ENCODE peak calls at places on chromosomes 11 and 22, in five cellular contexts. F, A, K, W and D are unnamed samples.

GRCh38 chr11:58494096-58494495 is 13.8 kb downstream of the OR5B21 start:
- DNase-seq in F (peak; percentile 53), A (no peak), K (peak; percentile 54), W (no peak), D (peak; percentile 33)

GRCh38 chr22:37681556-37682049 is 4.5 kb upstream of the NOL12 start:
- DNase-seq in F (peak; percentile 88), A (peak; percentile 70), K (peak; percentile 81), W (no peak), D (peak; percentile 77)

GRCh38 chr11:109035261-109035660 is 370.4 kb downstream of the DDX10 start:
- DNase-seq in F (no peak), A (no peak), K (no peak), W (no peak), D (no peak)

GRCh38 chr11:113729456-113729855 is 23.3 kb upstream of the TMPRSS5 start:
- DNase-seq in F (peak; percentile 52), A (no peak), K (no peak), W (no peak), D (peak; percentile 11)

GRCh38 chr11:19201737-19202605 is at the start of gene CSRP3:
- DNase-seq in F (peak; percentile 21), A (no peak), K (no peak), W (no peak), D (peak; percentile 31)

GRCh38 chr11:34519595-34520235 is 6.1 kb upstream of the ELF5 start:
- DNase-seq in F (no peak), A (no peak), K (no peak), W (no peak), D (no peak)

GRCh38 chr11:798093-798713 is at the start of gene SLC25A22:
- DNase-seq in F (peak; percentile 94), A (peak; percentile 57), K (peak; percentile 78), W (peak; percentile 65), D (peak; percentile 71)

GRCh38 chr22:17774206-17774927 is at the start of gene BID:
- DNase-seq in F (peak; percentile 71), A (no peak), K (peak; percentile 32), W (peak; percentile 21), D (peak; percentile 17)

GRCh38 chr11:86138958-86139357 is 70.1 kb upstream of the PICALM start:
- DNase-seq in F (no peak), A (no peak), K (peak; percentile 65), W (no peak), D (no peak)

GRCh38 chr11:95413761-95414160 is 182.8 kb upstream of the SESN3 start:
- DNase-seq in F (no peak), A (no peak), K (no peak), W (no peak), D (no peak)

GRCh38 chr22:43186272-43187170 is at the start of gene TTLL12:
- DNase-seq in F (peak; percentile 83), A (peak; percentile 7), K (peak; percentile 51), W (peak; percentile 61), D (peak; percentile 21)

GRCh38 chr11:133265536-133265935 is 266.8 kb downstream of the OPCML start:
- DNase-seq in F (no peak), A (no peak), K (no peak), W (no peak), D (no peak)

GRCh38 chr11:67276821-67277230 is 10.6 kb downstream of the GRK2 start:
- DNase-seq in F (peak; percentile 84), A (no peak), K (peak; percentile 40), W (peak; percentile 8), D (peak; percentile 45)

GRCh38 chr22:36286096-36286957 is 33.4 kb downstream of the APOL1 start:
- DNase-seq in F (peak; percentile 88), A (peak; percentile 53), K (peak; percentile 75), W (peak; percentile 30), D (peak; percentile 72)

GRCh38 chr22:24803064-24803542 is 2.9 kb upstream of the SGSM1 start:
- DNase-seq in F (peak; percentile 49), A (peak; percentile 20), K (peak; percentile 26), W (no peak), D (peak; percentile 12)

GRCh38 chr11:66683877-66684276 is 6.2 kb upstream of the RBM4B start:
- DNase-seq in F (no peak), A (no peak), K (no peak), W (no peak), D (no peak)

GRCh38 chr11:12008790-12009616 is 577 bp upstream of the DKK3 start:
- DNase-seq in F (peak; percentile 28), A (no peak), K (peak; percentile 45), W (no peak), D (peak; percentile 46)